ENCODE peak calls at places on chromosomes 2 and 18, in four cellular contexts. One of them, this sample, is unnamed.

GRCh38 chr2:212908031-212908430 is 243.4 kb downstream of the IKZF2 start:
- DNase-seq in coronary artery: no peak
- DNase-seq in GM12892: no peak
- DNase-seq in nucleus accumbens: no peak
- DNase-seq in this sample: no peak

GRCh38 chr2:163884416-163884815 is 148.6 kb upstream of the FIGN start:
- DNase-seq in coronary artery: no peak
- DNase-seq in GM12892: no peak
- DNase-seq in nucleus accumbens: no peak
- DNase-seq in this sample: no peak

GRCh38 chr2:240219208-240219890 is 78.9 kb upstream of the OTOS start:
- DNase-seq in coronary artery: peak
- DNase-seq in GM12892: no peak
- DNase-seq in nucleus accumbens: no peak
- DNase-seq in this sample: no peak

GRCh38 chr2:239944706-239945551 is 80.2 kb downstream of the NDUFA10 start:
- DNase-seq in coronary artery: peak
- DNase-seq in GM12892: peak
- DNase-seq in nucleus accumbens: no peak
- DNase-seq in this sample: peak

GRCh38 chr2:192886636-192887035 is 691.9 kb upstream of the TMEFF2 start:
- DNase-seq in coronary artery: no peak
- DNase-seq in GM12892: no peak
- DNase-seq in nucleus accumbens: no peak
- DNase-seq in this sample: no peak

GRCh38 chr2:65198737-65199136 is 28.9 kb upstream of the ACTR2 start:
- DNase-seq in coronary artery: no peak
- DNase-seq in GM12892: no peak
- DNase-seq in nucleus accumbens: no peak
- DNase-seq in this sample: peak

GRCh38 chr2:151928380-151928779 is 100.2 kb upstream of the ARL5A start:
- DNase-seq in coronary artery: no peak
- DNase-seq in GM12892: no peak
- DNase-seq in nucleus accumbens: no peak
- DNase-seq in this sample: no peak

GRCh38 chr2:6068441-6068935 is 376.3 kb downstream of the SOX11 start:
- DNase-seq in coronary artery: no peak
- DNase-seq in GM12892: no peak
- DNase-seq in nucleus accumbens: no peak
- DNase-seq in this sample: no peak

GRCh38 chr2:68031546-68032160 is 31.2 kb downstream of the C1D start:
- DNase-seq in coronary artery: no peak
- DNase-seq in GM12892: no peak
- DNase-seq in nucleus accumbens: no peak
- DNase-seq in this sample: peak

GRCh38 chr2:177896587-177896986 is 176.0 kb downstream of the PDE11A start:
- DNase-seq in coronary artery: no peak
- DNase-seq in GM12892: no peak
- DNase-seq in nucleus accumbens: no peak
- DNase-seq in this sample: no peak

GRCh38 chr2:150479075-150479915 is 8.2 kb downstream of the RND3 start:
- DNase-seq in coronary artery: no peak
- DNase-seq in GM12892: no peak
- DNase-seq in nucleus accumbens: no peak
- DNase-seq in this sample: no peak

GRCh38 chr2:68151037-68151436 is 6.7 kb upstream of the PNO1 start:
- DNase-seq in coronary artery: no peak
- DNase-seq in GM12892: no peak
- DNase-seq in nucleus accumbens: no peak
- DNase-seq in this sample: no peak

GRCh38 chr2:150911766-150912280 is 349.8 kb downstream of the RBM43 start:
- DNase-seq in coronary artery: peak
- DNase-seq in GM12892: no peak
- DNase-seq in nucleus accumbens: no peak
- DNase-seq in this sample: no peak

GRCh38 chr2:38671303-38671702 is 5.4 kb downstream of the GALM start:
- DNase-seq in coronary artery: no peak
- DNase-seq in GM12892: no peak
- DNase-seq in nucleus accumbens: no peak
- DNase-seq in this sample: no peak

GRCh38 chr2:107588960-107589542 is 237.6 kb upstream of the RGPD4 start:
- DNase-seq in coronary artery: no peak
- DNase-seq in GM12892: no peak
- DNase-seq in nucleus accumbens: no peak
- DNase-seq in this sample: no peak

GRCh38 chr18:13434854-13435253 is 216.3 kb downstream of the LDLRAD4 start:
- DNase-seq in coronary artery: no peak
- DNase-seq in GM12892: no peak
- DNase-seq in nucleus accumbens: no peak
- DNase-seq in this sample: no peak

GRCh38 chr2:233208382-233209116 is 42.9 kb upstream of the ATG16L1 start:
- DNase-seq in coronary artery: no peak
- DNase-seq in GM12892: no peak
- DNase-seq in nucleus accumbens: no peak
- DNase-seq in this sample: no peak

GRCh38 chr2:217989221-217989948 is 13.4 kb downstream of the TNS1 start:
- DNase-seq in coronary artery: no peak
- DNase-seq in GM12892: no peak
- DNase-seq in nucleus accumbens: no peak
- DNase-seq in this sample: no peak

GRCh38 chr18:58557013-58557435 is 71.9 kb downstream of the ALPK2 start:
- DNase-seq in coronary artery: no peak
- DNase-seq in GM12892: no peak
- DNase-seq in nucleus accumbens: no peak
- DNase-seq in this sample: no peak

GRCh38 chr2:196591621-196592022 is 47.9 kb upstream of the CCDC150 start:
- DNase-seq in coronary artery: no peak
- DNase-seq in GM12892: no peak
- DNase-seq in nucleus accumbens: no peak
- DNase-seq in this sample: peak

GRCh38 chr2:136327162-136327852 is 209.4 kb upstream of the CXCR4 start:
- DNase-seq in coronary artery: no peak
- DNase-seq in GM12892: no peak
- DNase-seq in nucleus accumbens: no peak
- DNase-seq in this sample: peak

GRCh38 chr18:11336241-11336640 is 186.9 kb upstream of the PIEZO2 start:
- DNase-seq in coronary artery: no peak
- DNase-seq in GM12892: no peak
- DNase-seq in nucleus accumbens: no peak
- DNase-seq in this sample: no peak

GRCh38 chr2:239154971-239155805 is 245.6 kb downstream of the HDAC4 start:
- DNase-seq in coronary artery: peak
- DNase-seq in GM12892: no peak
- DNase-seq in nucleus accumbens: peak
- DNase-seq in this sample: peak

GRCh38 chr2:72719416-72719815 is 106.4 kb downstream of the EXOC6B start:
- DNase-seq in coronary artery: no peak
- DNase-seq in GM12892: no peak
- DNase-seq in nucleus accumbens: no peak
- DNase-seq in this sample: no peak

GRCh38 chr2:47569658-47570398 is 166.9 kb downstream of the MSH2 start:
- DNase-seq in coronary artery: no peak
- DNase-seq in GM12892: peak
- DNase-seq in nucleus accumbens: no peak
- DNase-seq in this sample: no peak

GRCh38 chr18:50558948-50559749 is 738 bp upstream of the MAPK4 start:
- DNase-seq in coronary artery: no peak
- DNase-seq in GM12892: no peak
- DNase-seq in nucleus accumbens: no peak
- DNase-seq in this sample: no peak

GRCh38 chr18:9095297-9096012 is 7.0 kb upstream of the NDUFV2 start:
- DNase-seq in coronary artery: no peak
- DNase-seq in GM12892: no peak
- DNase-seq in nucleus accumbens: no peak
- DNase-seq in this sample: no peak

GRCh38 chr2:182379235-182379634 is 47.6 kb downstream of the PDE1A start:
- DNase-seq in coronary artery: no peak
- DNase-seq in GM12892: no peak
- DNase-seq in nucleus accumbens: no peak
- DNase-seq in this sample: peak

GRCh38 chr18:23668731-23669130 is 6.0 kb upstream of the ANKRD29 start:
- DNase-seq in coronary artery: no peak
- DNase-seq in GM12892: no peak
- DNase-seq in nucleus accumbens: no peak
- DNase-seq in this sample: no peak

GRCh38 chr2:219001100-219001576 is 7.9 kb upstream of the CRYBA2 start:
- DNase-seq in coronary artery: no peak
- DNase-seq in GM12892: no peak
- DNase-seq in nucleus accumbens: no peak
- DNase-seq in this sample: no peak

GRCh38 chr18:832085-832681 is 20.1 kb upstream of the YES1 start:
- DNase-seq in coronary artery: no peak
- DNase-seq in GM12892: no peak
- DNase-seq in nucleus accumbens: no peak
- DNase-seq in this sample: no peak

GRCh38 chr2:46430413-46430812 is 49.0 kb upstream of the TMEM247 start:
- DNase-seq in coronary artery: no peak
- DNase-seq in GM12892: no peak
- DNase-seq in nucleus accumbens: no peak
- DNase-seq in this sample: no peak

GRCh38 chr2:197851451-197851850 is 47.1 kb downstream of the PLCL1 start:
- DNase-seq in coronary artery: no peak
- DNase-seq in GM12892: no peak
- DNase-seq in nucleus accumbens: no peak
- DNase-seq in this sample: peak

GRCh38 chr2:38377501-38378258 is 607 bp upstream of the ATL2 start:
- DNase-seq in coronary artery: no peak
- DNase-seq in GM12892: no peak
- DNase-seq in nucleus accumbens: no peak
- DNase-seq in this sample: peak